ENCODE peak calls at places on chromosomes 13 and 19, in eight cellular contexts. One of them, this sample, is unnamed.

GRCh38 chr19:16071072-16071691 is 5.1 kb upstream of the TPM4 start:
- DNase-seq in GOT3: no peak
- DNase-seq in Peyer's patch: no peak
- DNase-seq in effector memory CD8-positive, alpha-beta T cell: no peak
- DNase-seq in thoracic aorta: no peak
- DNase-seq in heart left ventricle: no peak
- DNase-seq in cardiac muscle cell: no peak
- DNase-seq in stimulated activated CD4-positive, alpha-beta T cell treated with anti-CD3 and anti-CD28 coated beads, TNF-alpha, amount 100 ng/mL, for 4 hours: no peak
- DNase-seq in this sample: no peak

GRCh38 chr19:44576843-44577565 is 36.4 kb upstream of the IGSF23 start:
- DNase-seq in thoracic aorta: no peak
- DNase-seq in Peyer's patch: no peak
- DNase-seq in cardiac muscle cell: no peak
- DNase-seq in stimulated activated CD4-positive, alpha-beta T cell treated with anti-CD3 and anti-CD28 coated beads, TNF-alpha, amount 100 ng/mL, for 4 hours: no peak
- DNase-seq in effector memory CD8-positive, alpha-beta T cell: no peak
- DNase-seq in heart left ventricle: no peak
- DNase-seq in GOT3: no peak
- DNase-seq in this sample: no peak

GRCh38 chr19:5172859-5173577 is 167.6 kb downstream of the PTPRS start:
- DNase-seq in heart left ventricle: no peak
- DNase-seq in effector memory CD8-positive, alpha-beta T cell: no peak
- DNase-seq in GOT3: peak
- DNase-seq in thoracic aorta: peak
- DNase-seq in stimulated activated CD4-positive, alpha-beta T cell treated with anti-CD3 and anti-CD28 coated beads, TNF-alpha, amount 100 ng/mL, for 4 hours: no peak
- DNase-seq in cardiac muscle cell: peak
- DNase-seq in Peyer's patch: no peak
- DNase-seq in this sample: no peak

GRCh38 chr19:39263912-39264305 is 4.3 kb upstream of the IFNL2 start:
- DNase-seq in heart left ventricle: no peak
- DNase-seq in GOT3: no peak
- DNase-seq in thoracic aorta: no peak
- DNase-seq in Peyer's patch: no peak
- DNase-seq in effector memory CD8-positive, alpha-beta T cell: no peak
- DNase-seq in cardiac muscle cell: no peak
- DNase-seq in stimulated activated CD4-positive, alpha-beta T cell treated with anti-CD3 and anti-CD28 coated beads, TNF-alpha, amount 100 ng/mL, for 4 hours: no peak
- DNase-seq in this sample: no peak

GRCh38 chr19:11152318-11153062 is 3.1 kb downstream of the SPC24 start:
- DNase-seq in stimulated activated CD4-positive, alpha-beta T cell treated with anti-CD3 and anti-CD28 coated beads, TNF-alpha, amount 100 ng/mL, for 4 hours: no peak
- DNase-seq in effector memory CD8-positive, alpha-beta T cell: no peak
- DNase-seq in Peyer's patch: no peak
- DNase-seq in thoracic aorta: no peak
- DNase-seq in cardiac muscle cell: peak
- DNase-seq in GOT3: no peak
- DNase-seq in heart left ventricle: peak
- DNase-seq in this sample: peak

GRCh38 chr13:25901460-25902376 is 150.1 kb downstream of the SHISA2 start:
- DNase-seq in stimulated activated CD4-positive, alpha-beta T cell treated with anti-CD3 and anti-CD28 coated beads, TNF-alpha, amount 100 ng/mL, for 4 hours: no peak
- DNase-seq in effector memory CD8-positive, alpha-beta T cell: peak
- DNase-seq in thoracic aorta: no peak
- DNase-seq in heart left ventricle: no peak
- DNase-seq in GOT3: no peak
- DNase-seq in Peyer's patch: no peak
- DNase-seq in cardiac muscle cell: peak
- DNase-seq in this sample: no peak

GRCh38 chr19:27673986-27674385 is 1539.0 kb downstream of the UQCRFS1 start:
- DNase-seq in heart left ventricle: no peak
- DNase-seq in stimulated activated CD4-positive, alpha-beta T cell treated with anti-CD3 and anti-CD28 coated beads, TNF-alpha, amount 100 ng/mL, for 4 hours: no peak
- DNase-seq in thoracic aorta: no peak
- DNase-seq in GOT3: no peak
- DNase-seq in cardiac muscle cell: no peak
- DNase-seq in effector memory CD8-positive, alpha-beta T cell: no peak
- DNase-seq in Peyer's patch: no peak
- DNase-seq in this sample: peak

GRCh38 chr19:10503002-10503789 is at the start of gene KEAP1:
- DNase-seq in thoracic aorta: no peak
- DNase-seq in Peyer's patch: peak
- DNase-seq in GOT3: no peak
- DNase-seq in stimulated activated CD4-positive, alpha-beta T cell treated with anti-CD3 and anti-CD28 coated beads, TNF-alpha, amount 100 ng/mL, for 4 hours: no peak
- DNase-seq in effector memory CD8-positive, alpha-beta T cell: no peak
- DNase-seq in cardiac muscle cell: peak
- DNase-seq in heart left ventricle: peak
- DNase-seq in this sample: no peak

GRCh38 chr13:44141213-44141724 is 232.4 kb upstream of the SERP2 start:
- DNase-seq in effector memory CD8-positive, alpha-beta T cell: no peak
- DNase-seq in stimulated activated CD4-positive, alpha-beta T cell treated with anti-CD3 and anti-CD28 coated beads, TNF-alpha, amount 100 ng/mL, for 4 hours: peak
- DNase-seq in cardiac muscle cell: peak
- DNase-seq in thoracic aorta: no peak
- DNase-seq in GOT3: no peak
- DNase-seq in Peyer's patch: no peak
- DNase-seq in heart left ventricle: no peak
- DNase-seq in this sample: no peak

GRCh38 chr19:41940443-41941409 is 12.5 kb upstream of the ERFL start:
- DNase-seq in Peyer's patch: no peak
- DNase-seq in thoracic aorta: no peak
- DNase-seq in stimulated activated CD4-positive, alpha-beta T cell treated with anti-CD3 and anti-CD28 coated beads, TNF-alpha, amount 100 ng/mL, for 4 hours: no peak
- DNase-seq in effector memory CD8-positive, alpha-beta T cell: no peak
- DNase-seq in heart left ventricle: no peak
- DNase-seq in GOT3: no peak
- DNase-seq in cardiac muscle cell: no peak
- DNase-seq in this sample: no peak

GRCh38 chr19:37361994-37362393 is 8.9 kb upstream of the ZNF527 start:
- DNase-seq in GOT3: no peak
- DNase-seq in cardiac muscle cell: peak
- DNase-seq in heart left ventricle: no peak
- DNase-seq in effector memory CD8-positive, alpha-beta T cell: no peak
- DNase-seq in Peyer's patch: no peak
- DNase-seq in stimulated activated CD4-positive, alpha-beta T cell treated with anti-CD3 and anti-CD28 coated beads, TNF-alpha, amount 100 ng/mL, for 4 hours: no peak
- DNase-seq in thoracic aorta: no peak
- DNase-seq in this sample: no peak

GRCh38 chr13:30017880-30018279 is 167.5 kb upstream of the UBL3 start:
- DNase-seq in Peyer's patch: no peak
- DNase-seq in cardiac muscle cell: no peak
- DNase-seq in effector memory CD8-positive, alpha-beta T cell: no peak
- DNase-seq in heart left ventricle: no peak
- DNase-seq in GOT3: no peak
- DNase-seq in thoracic aorta: no peak
- DNase-seq in stimulated activated CD4-positive, alpha-beta T cell treated with anti-CD3 and anti-CD28 coated beads, TNF-alpha, amount 100 ng/mL, for 4 hours: no peak
- DNase-seq in this sample: no peak

GRCh38 chr13:35920816-35921215 is 210.4 kb downstream of the DCLK1 start:
- DNase-seq in effector memory CD8-positive, alpha-beta T cell: no peak
- DNase-seq in heart left ventricle: no peak
- DNase-seq in Peyer's patch: no peak
- DNase-seq in GOT3: no peak
- DNase-seq in cardiac muscle cell: no peak
- DNase-seq in stimulated activated CD4-positive, alpha-beta T cell treated with anti-CD3 and anti-CD28 coated beads, TNF-alpha, amount 100 ng/mL, for 4 hours: no peak
- DNase-seq in thoracic aorta: no peak
- DNase-seq in this sample: no peak

GRCh38 chr13:35699805-35700204 is 223.3 kb upstream of the MAB21L1 start:
- DNase-seq in heart left ventricle: no peak
- DNase-seq in effector memory CD8-positive, alpha-beta T cell: no peak
- DNase-seq in Peyer's patch: no peak
- DNase-seq in thoracic aorta: no peak
- DNase-seq in GOT3: no peak
- DNase-seq in stimulated activated CD4-positive, alpha-beta T cell treated with anti-CD3 and anti-CD28 coated beads, TNF-alpha, amount 100 ng/mL, for 4 hours: no peak
- DNase-seq in cardiac muscle cell: peak
- DNase-seq in this sample: no peak

GRCh38 chr19:5903054-5903501 is 512 bp downstream of the NDUFA11 start:
- DNase-seq in heart left ventricle: no peak
- DNase-seq in Peyer's patch: no peak
- DNase-seq in effector memory CD8-positive, alpha-beta T cell: no peak
- DNase-seq in stimulated activated CD4-positive, alpha-beta T cell treated with anti-CD3 and anti-CD28 coated beads, TNF-alpha, amount 100 ng/mL, for 4 hours: no peak
- DNase-seq in cardiac muscle cell: peak
- DNase-seq in GOT3: no peak
- DNase-seq in thoracic aorta: no peak
- DNase-seq in this sample: no peak

GRCh38 chr19:18488403-18488723 is 33.5 kb downstream of the ELL start:
- DNase-seq in heart left ventricle: no peak
- DNase-seq in effector memory CD8-positive, alpha-beta T cell: no peak
- DNase-seq in stimulated activated CD4-positive, alpha-beta T cell treated with anti-CD3 and anti-CD28 coated beads, TNF-alpha, amount 100 ng/mL, for 4 hours: no peak
- DNase-seq in cardiac muscle cell: no peak
- DNase-seq in thoracic aorta: no peak
- DNase-seq in GOT3: no peak
- DNase-seq in Peyer's patch: no peak
- DNase-seq in this sample: no peak

GRCh38 chr19:39131255-39131755 is 5.7 kb downstream of the PAK4 start:
- DNase-seq in heart left ventricle: peak
- DNase-seq in thoracic aorta: no peak
- DNase-seq in effector memory CD8-positive, alpha-beta T cell: no peak
- DNase-seq in cardiac muscle cell: peak
- DNase-seq in Peyer's patch: no peak
- DNase-seq in GOT3: no peak
- DNase-seq in stimulated activated CD4-positive, alpha-beta T cell treated with anti-CD3 and anti-CD28 coated beads, TNF-alpha, amount 100 ng/mL, for 4 hours: no peak
- DNase-seq in this sample: no peak

GRCh38 chr13:95677564-95678386 is 836 bp downstream of the DNAJC3 start:
- DNase-seq in GOT3: no peak
- DNase-seq in Peyer's patch: peak
- DNase-seq in cardiac muscle cell: peak
- DNase-seq in heart left ventricle: no peak
- DNase-seq in thoracic aorta: no peak
- DNase-seq in effector memory CD8-positive, alpha-beta T cell: no peak
- DNase-seq in stimulated activated CD4-positive, alpha-beta T cell treated with anti-CD3 and anti-CD28 coated beads, TNF-alpha, amount 100 ng/mL, for 4 hours: no peak
- DNase-seq in this sample: peak

GRCh38 chr19:48186541-48186991 is 16.1 kb downstream of the ZSWIM9 start:
- DNase-seq in thoracic aorta: no peak
- DNase-seq in stimulated activated CD4-positive, alpha-beta T cell treated with anti-CD3 and anti-CD28 coated beads, TNF-alpha, amount 100 ng/mL, for 4 hours: no peak
- DNase-seq in heart left ventricle: no peak
- DNase-seq in Peyer's patch: no peak
- DNase-seq in cardiac muscle cell: no peak
- DNase-seq in GOT3: no peak
- DNase-seq in effector memory CD8-positive, alpha-beta T cell: no peak
- DNase-seq in this sample: no peak

GRCh38 chr19:48975947-48976847 is 11.1 kb downstream of the FTL start:
- DNase-seq in GOT3: no peak
- DNase-seq in heart left ventricle: no peak
- DNase-seq in cardiac muscle cell: no peak
- DNase-seq in stimulated activated CD4-positive, alpha-beta T cell treated with anti-CD3 and anti-CD28 coated beads, TNF-alpha, amount 100 ng/mL, for 4 hours: no peak
- DNase-seq in thoracic aorta: no peak
- DNase-seq in effector memory CD8-positive, alpha-beta T cell: peak
- DNase-seq in Peyer's patch: no peak
- DNase-seq in this sample: no peak

GRCh38 chr19:47707135-47707925 is 5.9 kb upstream of the EHD2 start:
- DNase-seq in Peyer's patch: peak
- DNase-seq in stimulated activated CD4-positive, alpha-beta T cell treated with anti-CD3 and anti-CD28 coated beads, TNF-alpha, amount 100 ng/mL, for 4 hours: peak
- DNase-seq in effector memory CD8-positive, alpha-beta T cell: peak
- DNase-seq in thoracic aorta: no peak
- DNase-seq in GOT3: no peak
- DNase-seq in cardiac muscle cell: peak
- DNase-seq in heart left ventricle: peak
- DNase-seq in this sample: no peak

GRCh38 chr19:48868196-48868886 is at the start of gene PLEKHA4:
- DNase-seq in Peyer's patch: no peak
- DNase-seq in thoracic aorta: no peak
- DNase-seq in heart left ventricle: peak
- DNase-seq in GOT3: no peak
- DNase-seq in stimulated activated CD4-positive, alpha-beta T cell treated with anti-CD3 and anti-CD28 coated beads, TNF-alpha, amount 100 ng/mL, for 4 hours: no peak
- DNase-seq in cardiac muscle cell: peak
- DNase-seq in effector memory CD8-positive, alpha-beta T cell: no peak
- DNase-seq in this sample: peak

GRCh38 chr19:14434157-14434501 is 1.0 kb downstream of the PKN1 start:
- DNase-seq in Peyer's patch: peak
- DNase-seq in stimulated activated CD4-positive, alpha-beta T cell treated with anti-CD3 and anti-CD28 coated beads, TNF-alpha, amount 100 ng/mL, for 4 hours: no peak
- DNase-seq in thoracic aorta: no peak
- DNase-seq in effector memory CD8-positive, alpha-beta T cell: no peak
- DNase-seq in heart left ventricle: no peak
- DNase-seq in GOT3: no peak
- DNase-seq in cardiac muscle cell: no peak
- DNase-seq in this sample: no peak